ENCODE peak calls at places on chromosomes 4 and X, in nine cellular contexts. N is AG04450, J is cardiac muscle cell, I is psoas muscle, B is GM23338, D is left ventricle myocardium inferior, A is keratinocyte, Y is SK-N-SH, F is fibroblast of mammary gland. O is an unnamed sample.

GRCh38 chr4:31051565-31051964 is 331.4 kb downstream of the PCDH7 start:
- DNase-seq in J (no peak), I (no peak), B (no peak), A (no peak), D (no peak), F (no peak), Y (no peak), N (no peak), O (no peak)

GRCh38 chr4:10831727-10832408 is 147.3 kb upstream of the CLNK start:
- DNase-seq in B (no peak), I (no peak), N (no peak), A (no peak), J (no peak), F (no peak), Y (no peak), D (no peak), O (no peak)

GRCh38 chrX:129523076-129524055 is at the start of gene SMARCA1:
- DNase-seq in F (peak; percentile 44), A (no peak), Y (peak; percentile 91), I (peak; percentile 58), B (peak; percentile 62), D (peak; percentile 48), J (peak; percentile 66), N (no peak), O (no peak)

GRCh38 chr4:185567828-185568442 is 32.6 kb upstream of the PDLIM3 start:
- DNase-seq in B (no peak), Y (no peak), D (peak; percentile 73), I (peak; percentile 76), A (no peak), J (no peak), F (peak; percentile 32), N (peak; percentile 63), O (no peak)

GRCh38 chr4:166293551-166293950 is 420.5 kb downstream of the TLL1 start:
- DNase-seq in D (no peak), J (no peak), Y (no peak), F (no peak), N (no peak), I (no peak), B (no peak), A (no peak), O (no peak)

GRCh38 chrX:68939868-68940267 is 111.0 kb downstream of the EFNB1 start:
- DNase-seq in I (no peak), N (no peak), D (no peak), J (no peak), A (no peak), Y (no peak), F (no peak), B (no peak), O (no peak)

GRCh38 chrX:72101597-72102037 is 30.1 kb downstream of the RTL5 start:
- DNase-seq in Y (no peak), N (no peak), J (no peak), F (no peak), D (no peak), I (no peak), A (no peak), B (peak; percentile 45), O (no peak)

GRCh38 chr4:18227880-18228279 is 206.3 kb upstream of the LCORL start:
- DNase-seq in I (no peak), N (no peak), J (no peak), B (no peak), A (no peak), Y (no peak), D (no peak), F (no peak), O (no peak)

GRCh38 chrX:110987292-110987691 is 108.7 kb upstream of the PAK3 start:
- DNase-seq in J (peak; percentile 15), D (no peak), N (no peak), A (no peak), I (no peak), B (peak; percentile 51), F (no peak), Y (no peak), O (no peak)

GRCh38 chrX:137353404-137353803 is 212.5 kb upstream of the ZIC3 start:
- DNase-seq in N (no peak), F (no peak), A (no peak), J (no peak), D (no peak), I (no peak), B (no peak), Y (no peak), O (no peak)
- TF ChIP-seq CTCF in N (no peak), F (no peak), A (no peak), J (no peak), D (no peak), I (no peak), B (no peak), Y (no peak), O (no peak)

DNA sequence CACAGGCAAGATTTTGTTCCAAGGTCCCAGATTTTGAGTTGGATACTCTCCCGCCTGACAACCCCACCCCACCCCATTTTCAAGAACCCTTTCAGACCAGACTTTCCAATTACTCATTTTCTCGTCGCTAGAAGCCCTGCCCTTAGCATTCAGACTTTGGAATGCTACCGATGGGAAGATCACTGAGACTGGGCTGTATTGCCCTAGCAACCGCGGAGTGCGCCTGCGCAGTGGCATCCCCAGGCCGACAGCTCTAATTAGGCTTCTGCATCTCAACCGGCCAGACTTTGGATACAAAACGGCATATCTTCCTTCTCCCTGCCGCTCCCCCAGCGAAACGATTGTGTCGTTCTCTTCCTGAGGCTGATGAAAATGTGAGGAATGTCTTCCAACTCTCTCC is 3.4 kb downstream of the MAGEE2 start:
- DNase-seq in Y (peak; percentile 34), I (no peak), D (peak; percentile 29), F (no peak), N (no peak), A (no peak), J (no peak), B (peak; percentile 1), O (no peak)
- H3K4me3 ChIP-seq in Y (no peak overlapping the region), I (no peak overlapping the region), D (no peak overlapping the region), F (no peak overlapping the region), N (no peak overlapping the region), A (no peak overlapping the region), J (no peak overlapping the region), B (no peak overlapping the region), O (no peak overlapping the region)

GRCh38 chr4:151766691-151767090 is 5.9 kb upstream of the GATB start:
- DNase-seq in B (peak; percentile 40), F (no peak), A (no peak), J (no peak), Y (no peak), N (no peak), D (no peak), I (no peak), O (no peak)
- TF ChIP-seq CTCF in B (peak; percentile 30), F (no peak), A (peak; percentile 31), J (no peak), Y (no peak), N (no peak), D (no peak), I (no peak), O (no peak)

GRCh38 chr4:164977243-164978164 is at the start of gene TRIM61:
- DNase-seq in J (peak; percentile 64), I (peak; percentile 58), Y (peak; percentile 11), B (no peak), F (peak; percentile 41), N (no peak), D (peak; percentile 74), A (no peak), O (no peak)
- H3K4me3 ChIP-seq in J (peak within 1 kb of the TSS; percentile 71), I (peak within 1 kb of the TSS; percentile 47), Y (no peak within 1 kb of the TSS), B (no peak within 1 kb of the TSS), F (peak within 1 kb of the TSS; percentile 61), N (peak within 1 kb of the TSS; percentile 70), D (peak within 1 kb of the TSS; percentile 73), A (no peak within 1 kb of the TSS), O (peak within 1 kb of the TSS; percentile 48)